ENCODE peak calls at places on chromosomes 6 and 20, in seven cellular contexts. W, S, R, J, A, N and F are unnamed samples. For H3K4me1, the result is how much of the 10 kb centered on the place peaks cover.

GRCh38 chr6:89145962-89146747 is at the start of gene PM20D2:
- DNase-seq in S (peak), A (no peak), N (peak), W (peak), R (peak), J (no peak), F (no peak)

GRCh38 chr20:35568645-35569044 is 26.8 kb downstream of the ERGIC3 start:
- DNase-seq in J (no peak), R (no peak), S (no peak), N (peak), A (no peak), W (no peak), F (no peak)

GRCh38 chr6:169858293-169858934 is 107.0 kb downstream of the ERMARD start:
- DNase-seq in J (no peak), R (no peak), W (no peak), S (peak), A (no peak), N (peak), F (peak)

GRCh38 chr6:157989541-157990289 is 8.1 kb downstream of the SYNJ2 start:
- DNase-seq in A (no peak), W (no peak), S (peak), R (peak), J (no peak), N (peak), F (no peak)

GRCh38 chr6:122258843-122259242 is 140.6 kb upstream of the HSF2 start:
- DNase-seq in R (no peak), S (no peak), A (no peak), J (no peak), W (no peak), N (no peak), F (no peak)

GRCh38 chr6:118306640-118307238 is 241.4 kb upstream of the PLN start:
- DNase-seq in W (no peak), R (no peak), A (no peak), J (no peak), N (no peak), S (no peak), F (peak)

GRCh38 chr6:3749390-3749978 is 2.0 kb downstream of the PXDC1 start:
- DNase-seq in N (peak), R (no peak), W (peak), S (peak), J (no peak), A (no peak), F (no peak)

GRCh38 chr6:129683606-129684322 is 26.2 kb downstream of the ARHGAP18 start:
- DNase-seq in S (peak), W (peak), R (peak), J (peak), N (peak), A (peak), F (peak)

GRCh38 chr6:72579865-72580264 is 42.0 kb upstream of the KCNQ5 start:
- DNase-seq in W (no peak), S (no peak), J (no peak), A (no peak), N (no peak), R (peak), F (no peak)

GRCh38 chr20:49385471-49385870 is 97.0 kb downstream of the KCNB1 start:
- DNase-seq in N (no peak), W (no peak), J (no peak), S (no peak), R (peak), A (no peak), F (no peak)

GRCh38 chr20:9945406-9945805 is 89.4 kb upstream of the ANKEF1 start:
- DNase-seq in S (no peak), R (peak), A (no peak), J (no peak), N (no peak), W (no peak), F (no peak)

GRCh38 chr20:35823147-35823546 is 51.3 kb downstream of the PHF20 start:
- DNase-seq in A (no peak), S (no peak), N (no peak), R (peak), J (no peak), W (no peak), F (no peak)

GRCh38 chr6:170049641-170050491 is 241.0 kb downstream of the DLL1 start:
- DNase-seq in R (no peak), A (peak), S (peak), W (peak), J (no peak), N (peak), F (peak)

GRCh38 chr6:88376759-88377387 is 210.7 kb upstream of the CNR1 start:
- DNase-seq in W (no peak), A (no peak), S (no peak), J (no peak), R (peak), N (no peak), F (no peak)

GRCh38 chr6:30787954-30788353 is 43.6 kb upstream of the IER3 start:
- DNase-seq in S (no peak), A (no peak), J (no peak), R (no peak), W (no peak), N (no peak), F (no peak)

GRCh38 chr6:97440590-97441176 is 157.7 kb upstream of the MMS22L start:
- DNase-seq in A (no peak), J (no peak), W (no peak), S (no peak), R (peak), N (no peak), F (no peak)

GRCh38 chr6:160217073-160217472 is 41.5 kb downstream of the SLC22A2 start:
- DNase-seq in J (no peak), W (no peak), S (no peak), A (no peak), N (no peak), R (no peak), F (no peak)

GRCh38 chr6:137471951-137472350 is 22.2 kb downstream of the OLIG3 start:
- DNase-seq in S (no peak), W (no peak), A (no peak), J (no peak), N (no peak), R (no peak), F (peak)

GRCh38 chr6:116386581-116387299 is 16.0 kb downstream of the DSE start:
- DNase-seq in N (no peak), W (no peak), R (peak), S (no peak), A (no peak), J (no peak), F (no peak)

GRCh38 chr20:7492257-7492656 is 448.0 kb downstream of the HAO1 start:
- DNase-seq in R (no peak), S (no peak), A (no peak), N (no peak), W (no peak), J (no peak), F (no peak)

GRCh38 chr20:58130574-58130973 is 97.9 kb downstream of the ANKRD60 start:
- DNase-seq in W (no peak), R (peak), N (peak), S (no peak), A (no peak), J (no peak), F (peak)

GRCh38 chr6:73515204-73516101 is 5.4 kb downstream of the EEF1A1 start:
- DNase-seq in A (no peak), R (peak), S (peak), W (no peak), N (no peak), J (no peak), F (no peak)

GRCh38 chr6:90424580-90424979 is 127.9 kb upstream of the BACH2 start:
- DNase-seq in W (no peak), S (no peak), N (no peak), J (no peak), R (no peak), A (no peak), F (no peak)
- H3K4me3 ChIP-seq in W (no peak), S (no peak), N (no peak), J (no peak), R (no peak), A (no peak), F (no peak)

DNA sequence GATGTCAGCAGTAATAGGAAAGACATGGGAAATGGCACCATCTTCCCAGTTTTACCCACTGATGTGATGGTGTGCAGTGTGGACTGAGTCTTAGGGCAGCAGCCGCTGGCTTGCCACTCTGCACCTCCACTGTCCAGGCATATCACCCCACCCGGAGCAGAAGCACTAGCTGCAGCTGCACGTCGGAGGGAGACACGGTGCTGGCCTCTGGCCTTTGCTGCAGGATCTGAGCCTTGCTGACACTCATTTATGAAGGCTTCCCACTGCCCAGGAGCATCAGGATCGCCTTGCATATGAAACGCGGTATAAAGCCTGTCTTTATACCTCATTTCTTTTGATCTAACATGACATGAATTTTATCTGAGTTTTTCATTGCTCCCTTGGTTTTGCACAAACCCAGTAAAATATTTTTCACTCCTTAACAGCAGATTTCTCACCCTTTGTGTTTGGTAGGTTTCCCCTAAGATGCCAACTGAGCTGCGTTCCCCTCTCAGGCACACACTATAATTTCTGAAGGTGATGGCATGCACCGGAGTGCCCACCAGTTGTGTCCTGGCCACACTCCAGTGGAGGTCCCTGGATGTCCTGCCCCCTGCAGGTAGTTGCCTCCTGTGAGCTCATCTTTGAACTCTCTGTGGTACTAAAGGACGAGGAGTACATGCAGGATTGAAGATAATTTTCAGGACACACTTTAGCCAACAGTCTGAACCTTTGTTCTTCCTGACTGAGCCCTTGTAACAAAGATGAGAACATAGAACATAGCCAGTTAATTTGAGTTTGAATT is 8.9 kb upstream of the EXOC2 start:
- DNase-seq in A (no peak), R (no peak), S (no peak), W (no peak), J (no peak), N (no peak), F (no peak)
- TF ChIP-seq CTCF in A (no peak), R (peak), S (no peak), W (no peak), J (no peak), N (no peak), F (no peak)

DNA sequence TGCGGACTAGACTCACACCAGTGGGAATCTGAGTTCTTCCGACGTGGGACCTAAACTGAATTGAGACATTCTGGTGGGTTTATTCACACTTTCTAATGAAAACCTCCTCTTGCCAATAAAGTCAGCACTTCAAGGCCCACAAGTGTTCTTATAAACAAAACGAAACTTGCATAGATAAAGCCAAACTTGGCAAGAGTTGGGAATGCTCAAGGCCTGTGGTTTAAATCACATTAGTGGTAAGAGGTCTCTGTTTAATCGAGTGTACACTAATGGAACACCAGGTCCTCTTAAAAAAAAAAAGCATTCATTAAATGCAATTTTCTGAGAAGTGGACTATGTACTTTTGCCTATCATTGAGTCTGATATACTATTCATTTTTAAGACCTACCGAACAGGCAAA is 143.3 kb downstream of the SMOC2 start:
- DNase-seq in N (no peak), A (no peak), R (peak), J (no peak), W (no peak), S (no peak), F (no peak)
- H3K4me1 ChIP-seq in N (under half), A (under half), R (under half), J (under half), W (under half), S (under half), F (under half)

DNA sequence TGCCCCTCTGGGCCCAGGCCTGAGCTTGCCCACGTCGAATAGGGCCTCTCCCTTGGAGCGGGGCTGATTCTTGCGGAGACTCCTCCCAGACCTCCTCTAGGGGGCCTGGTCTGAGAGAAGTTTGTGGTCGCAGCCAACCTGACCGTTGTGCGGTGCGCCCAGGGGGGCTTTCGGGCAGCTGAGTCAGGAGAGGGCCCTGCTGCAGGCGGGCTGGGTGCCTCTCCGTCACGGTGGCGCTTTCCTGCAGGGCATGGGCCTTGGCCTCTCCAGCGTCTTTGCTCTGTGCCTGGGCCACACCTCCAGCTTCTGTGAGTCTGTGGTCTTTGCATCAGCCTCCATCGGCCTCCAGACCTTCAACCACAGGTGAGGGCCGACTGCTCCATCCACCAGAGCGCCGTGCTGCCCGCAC is 12.9 kb downstream of the SLC17A9 start:
- DNase-seq in A (no peak), J (no peak), R (no peak), W (no peak), N (peak), S (no peak), F (no peak)
- H3K4me3 ChIP-seq in A (no peak), J (no peak), R (no peak), W (no peak), N (no peak), S (no peak), F (no peak)

GRCh38 chr20:50953821-50954220 is 4.5 kb downstream of the DPM1 start:
- DNase-seq in J (no peak), S (no peak), W (no peak), R (no peak), A (no peak), N (no peak), F (no peak)
- TF ChIP-seq CTCF in J (no peak), S (no peak), W (no peak), R (no peak), A (no peak), N (no peak), F (no peak)

DNA sequence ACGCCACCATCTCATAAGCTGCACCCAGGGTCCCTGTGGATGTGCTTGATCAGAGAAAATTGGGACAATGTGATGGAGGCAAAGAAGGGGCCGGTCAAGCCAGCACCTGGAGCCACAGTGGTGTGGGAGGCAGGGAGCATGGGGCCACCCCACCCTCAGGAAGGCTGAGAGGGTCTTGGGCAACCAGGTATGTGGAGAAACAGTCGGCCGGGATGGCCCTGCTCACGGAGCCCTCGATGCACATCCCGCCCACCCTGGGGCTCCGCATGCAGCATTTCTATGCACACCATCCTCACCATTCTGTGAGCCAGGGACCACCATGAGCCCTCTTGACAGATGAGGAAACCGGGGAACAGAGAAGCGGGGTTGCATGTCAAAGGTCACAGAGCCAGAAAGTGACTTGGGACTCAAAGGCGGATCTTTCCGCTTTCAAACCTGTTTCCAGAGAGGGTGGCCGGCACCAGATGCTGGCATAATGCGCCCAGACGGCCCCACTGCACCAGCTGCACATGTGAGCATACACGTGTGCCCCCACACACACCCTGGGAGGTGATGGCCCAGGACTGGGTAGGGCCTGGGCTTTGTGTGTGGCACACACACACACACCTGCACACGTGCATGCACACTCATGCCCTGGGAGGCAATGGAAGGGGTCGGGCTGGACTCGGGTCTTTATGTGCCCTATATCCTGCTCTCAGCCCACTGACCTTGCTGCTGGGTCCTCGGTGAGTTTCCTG is 398.5 kb downstream of the TAF4 start:
- DNase-seq in J (no peak), N (no peak), A (no peak), S (no peak), R (no peak), W (no peak), F (no peak)
- H3K4me1 ChIP-seq in J (under half), N (under half), A (under half), S (under half), R (under half), W (under half), F (under half)